ENCODE peak calls at places on chromosomes 16 and 17, in five cellular contexts. H is aorta; G is stimulated activated CD4-positive, alpha-beta T cell treated with anti-CD3 and anti-CD28 coated beads, Interleukin-1b, Interleukin-23, amount 100 ng/mL, for 1 hour; F is Caco-2; B is fibroblast of the aortic adventitia. C is an unnamed sample.

GRCh38 chr17:64005734-64006167 is 7.6 kb downstream of the PRR29 start:
- DNase-seq in H (peak), G (no peak), F (peak), B (no peak), C (no peak)

GRCh38 chr17:77424585-77425344 is 284.0 kb downstream of the SEC14L1 start:
- DNase-seq in F (no peak), G (no peak), H (peak), B (peak), C (no peak)

GRCh38 chr17:20981046-20981920 is 61.5 kb downstream of the USP22 start:
- DNase-seq in H (no peak), G (no peak), B (no peak), F (no peak), C (no peak)

GRCh38 chr16:81466351-81466960 is 21.8 kb downstream of the CMIP start:
- DNase-seq in F (no peak), H (no peak), G (no peak), B (peak), C (no peak)

GRCh38 chr17:7824021-7824924 is 9.7 kb upstream of the KDM6B start:
- DNase-seq in G (no peak), B (no peak), F (no peak), H (peak), C (no peak)

GRCh38 chr16:53219795-53220194 is 165.0 kb downstream of the CHD9 start:
- DNase-seq in H (no peak), B (peak), F (no peak), G (no peak), C (no peak)

GRCh38 chr17:61814485-61814884 is 48.8 kb downstream of the BRIP1 start:
- DNase-seq in F (no peak), H (no peak), B (no peak), G (no peak), C (no peak)

GRCh38 chr17:74072340-74072739 is 131.1 kb upstream of the RPL38 start:
- DNase-seq in H (no peak), G (no peak), B (no peak), F (no peak), C (no peak)

GRCh38 chr16:11084484-11085024 is 140.2 kb downstream of the CLEC16A start:
- DNase-seq in G (no peak), F (no peak), B (peak), H (no peak), C (no peak)

GRCh38 chr16:3182608-3183444 is 5.2 kb upstream of the OR1F1 start:
- DNase-seq in H (no peak), F (no peak), B (peak), G (no peak), C (peak)

GRCh38 chr16:30068750-30069574 is 3.4 kb downstream of the ALDOA start:
- DNase-seq in B (peak), F (no peak), G (no peak), H (no peak), C (no peak)

GRCh38 chr17:83181991-83182619 is 102.7 kb downstream of the METRNL start:
- DNase-seq in G (no peak), F (peak), H (peak), B (no peak), C (no peak)

GRCh38 chr17:78399693-78400144 is 21.3 kb downstream of the PGS1 start:
- DNase-seq in G (no peak), F (no peak), H (no peak), B (no peak), C (no peak)

GRCh38 chr17:48818361-48818841 is 1.4 kb upstream of the TTLL6 start:
- DNase-seq in H (no peak), B (no peak), F (no peak), G (no peak), C (no peak)

C was measured in HuH-7.5.